ENCODE peak calls at places on chromosomes 2 and 18, in seven cellular contexts. One of them, this sample, is unnamed.

GRCh38 chr2:49857371-49858112 is 703.2 kb upstream of the FSHR start:
- DNase-seq in ovary: no peak
- DNase-seq in neuronal stem cell: no peak
- DNase-seq in uterus: no peak
- DNase-seq in left ventricle myocardium inferior: no peak
- DNase-seq in aorta: no peak
- DNase-seq in tibial nerve: no peak
- DNase-seq in this sample: no peak

GRCh38 chr18:60846396-60846795 is 473.8 kb upstream of the MC4R start:
- DNase-seq in uterus: no peak
- DNase-seq in tibial nerve: no peak
- DNase-seq in ovary: no peak
- DNase-seq in neuronal stem cell: no peak
- DNase-seq in aorta: no peak
- DNase-seq in left ventricle myocardium inferior: no peak
- DNase-seq in this sample: no peak

GRCh38 chr2:153819501-153819900 is 52.2 kb upstream of the GALNT13 start:
- DNase-seq in neuronal stem cell: no peak
- DNase-seq in uterus: no peak
- DNase-seq in aorta: no peak
- DNase-seq in left ventricle myocardium inferior: no peak
- DNase-seq in tibial nerve: no peak
- DNase-seq in ovary: no peak
- DNase-seq in this sample: no peak

GRCh38 chr2:71863338-71863737 is 284.3 kb downstream of the CYP26B1 start:
- DNase-seq in tibial nerve: no peak
- DNase-seq in left ventricle myocardium inferior: no peak
- DNase-seq in ovary: no peak
- DNase-seq in aorta: no peak
- DNase-seq in neuronal stem cell: no peak
- DNase-seq in uterus: no peak
- DNase-seq in this sample: no peak

GRCh38 chr2:192197387-192197786 is 2.7 kb upstream of the TMEFF2 start:
- DNase-seq in aorta: no peak
- DNase-seq in left ventricle myocardium inferior: no peak
- DNase-seq in ovary: no peak
- DNase-seq in uterus: no peak
- DNase-seq in tibial nerve: no peak
- DNase-seq in neuronal stem cell: no peak
- DNase-seq in this sample: no peak

GRCh38 chr18:58140366-58141325 is 96.6 kb downstream of the NEDD4L start:
- DNase-seq in tibial nerve: no peak
- DNase-seq in ovary: no peak
- DNase-seq in uterus: no peak
- DNase-seq in aorta: no peak
- DNase-seq in neuronal stem cell: no peak
- DNase-seq in left ventricle myocardium inferior: no peak
- DNase-seq in this sample: no peak

GRCh38 chr2:64412671-64413070 is 41.3 kb upstream of the LGALSL start:
- DNase-seq in tibial nerve: no peak
- DNase-seq in neuronal stem cell: no peak
- DNase-seq in ovary: no peak
- DNase-seq in left ventricle myocardium inferior: no peak
- DNase-seq in uterus: no peak
- DNase-seq in aorta: no peak
- DNase-seq in this sample: no peak

GRCh38 chr2:199144546-199144945 is 313.2 kb downstream of the SATB2 start:
- DNase-seq in tibial nerve: no peak
- DNase-seq in ovary: no peak
- DNase-seq in aorta: no peak
- DNase-seq in left ventricle myocardium inferior: no peak
- DNase-seq in uterus: no peak
- DNase-seq in neuronal stem cell: no peak
- DNase-seq in this sample: no peak

GRCh38 chr2:70243804-70244584 is 4.4 kb downstream of the TIA1 start:
- DNase-seq in left ventricle myocardium inferior: no peak
- DNase-seq in neuronal stem cell: no peak
- DNase-seq in uterus: no peak
- DNase-seq in aorta: no peak
- DNase-seq in ovary: no peak
- DNase-seq in tibial nerve: no peak
- DNase-seq in this sample: no peak

DNA sequence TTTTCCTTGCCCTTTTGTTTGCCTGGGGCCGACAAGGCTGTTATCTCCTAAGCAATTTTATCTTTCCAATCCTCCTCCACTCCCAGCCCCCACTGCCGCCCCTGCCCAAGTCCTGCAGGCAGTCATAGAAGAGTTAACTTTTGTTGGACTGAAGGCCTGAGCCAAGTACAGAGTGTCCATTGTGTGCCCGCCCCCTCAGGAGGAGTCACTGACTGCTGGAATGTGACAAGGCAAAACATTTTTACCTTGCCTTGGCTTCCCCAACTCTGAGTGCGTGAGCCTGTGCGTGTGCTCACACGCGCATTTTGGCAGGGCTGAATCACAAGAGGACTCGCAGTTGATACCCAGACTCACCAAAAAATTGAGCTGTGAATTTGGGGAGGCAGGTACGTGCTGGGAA is 16.2 kb downstream of the SETBP1 start:
- DNase-seq in neuronal stem cell: no peak
- DNase-seq in uterus: no peak
- DNase-seq in aorta: no peak
- DNase-seq in left ventricle myocardium inferior: no peak
- DNase-seq in tibial nerve: no peak
- DNase-seq in ovary: peak; percentile 61
- DNase-seq in this sample: no peak
- H3K4me3 ChIP-seq in neuronal stem cell: no peak overlapping the region
- H3K4me3 ChIP-seq in uterus: no peak overlapping the region
- H3K4me3 ChIP-seq in aorta: no peak overlapping the region
- H3K4me3 ChIP-seq in left ventricle myocardium inferior: peak overlapping the region; percentile 27
- H3K4me3 ChIP-seq in tibial nerve: no peak overlapping the region
- H3K4me3 ChIP-seq in ovary: no peak overlapping the region
- H3K4me3 ChIP-seq in this sample: no peak overlapping the region

DNA sequence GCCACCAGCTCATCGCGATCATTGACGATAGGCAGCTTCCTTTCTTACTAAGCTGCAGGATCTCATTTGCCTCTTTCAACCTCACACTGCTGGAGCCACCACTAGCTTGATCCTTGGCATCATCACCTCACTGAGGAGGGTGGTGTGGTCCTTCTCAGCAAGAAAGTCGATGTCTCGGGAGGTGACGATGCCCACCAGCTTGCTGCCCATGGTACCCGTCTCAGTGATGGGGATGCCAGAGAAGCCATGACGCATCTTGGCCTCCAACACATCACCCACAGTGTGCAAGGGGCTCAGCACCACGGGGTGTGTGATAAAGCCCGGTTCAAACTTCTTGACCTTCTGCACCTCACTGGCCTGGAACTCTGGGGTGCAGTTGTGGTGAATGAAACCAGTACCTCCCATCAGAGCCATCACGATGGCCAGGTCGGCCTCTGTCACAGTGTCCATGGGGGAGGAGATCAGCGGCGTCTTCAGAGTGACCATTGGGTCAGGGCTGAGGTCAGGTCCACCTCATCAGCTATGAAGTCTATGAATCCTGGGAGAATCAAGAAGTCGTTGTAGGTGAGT is 22.5 kb downstream of the CFLAR start:
- DNase-seq in uterus: no peak
- DNase-seq in aorta: no peak
- DNase-seq in ovary: no peak
- DNase-seq in left ventricle myocardium inferior: no peak
- DNase-seq in neuronal stem cell: no peak
- DNase-seq in tibial nerve: no peak
- DNase-seq in this sample: no peak
- H3K4me1 ChIP-seq in uterus: no peaks in the 10 kb centered on the region
- H3K4me1 ChIP-seq in aorta: no peaks in the 10 kb centered on the region
- H3K4me1 ChIP-seq in ovary: no peaks in the 10 kb centered on the region
- H3K4me1 ChIP-seq in left ventricle myocardium inferior: peaks cover 87% of the 10 kb centered on the region
- H3K4me1 ChIP-seq in neuronal stem cell: no peaks in the 10 kb centered on the region
- H3K4me1 ChIP-seq in tibial nerve: peaks cover 25% of the 10 kb centered on the region
- H3K4me1 ChIP-seq in this sample: peaks cover 11% of the 10 kb centered on the region

DNA sequence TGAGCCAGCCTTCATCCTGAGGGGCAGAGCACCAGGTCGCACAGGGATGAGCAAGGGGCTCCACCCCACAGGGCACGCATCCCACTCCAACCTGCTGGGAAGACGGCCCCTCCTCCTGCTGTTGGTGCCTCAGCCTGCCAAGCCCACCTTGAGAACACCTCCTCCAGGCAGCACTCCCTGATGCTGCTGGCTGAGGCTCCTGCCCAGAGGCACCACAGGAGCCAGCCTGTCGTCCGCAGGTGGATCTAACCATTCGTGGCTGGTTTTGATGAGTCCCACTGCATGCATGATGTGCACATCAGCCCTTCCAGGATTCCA is 58.4 kb downstream of the BIN1 start:
- DNase-seq in uterus: no peak
- DNase-seq in aorta: no peak
- DNase-seq in left ventricle myocardium inferior: no peak
- DNase-seq in tibial nerve: no peak
- DNase-seq in neuronal stem cell: no peak
- DNase-seq in ovary: peak; percentile 7
- DNase-seq in this sample: no peak
- H3K4me3 ChIP-seq in uterus: no peak overlapping the region
- H3K4me3 ChIP-seq in aorta: no peak overlapping the region
- H3K4me3 ChIP-seq in left ventricle myocardium inferior: no peak overlapping the region
- H3K4me3 ChIP-seq in tibial nerve: no peak overlapping the region
- H3K4me3 ChIP-seq in neuronal stem cell: no peak overlapping the region
- H3K4me3 ChIP-seq in ovary: no peak overlapping the region
- H3K4me3 ChIP-seq in this sample: no peak overlapping the region

GRCh38 chr2:6810961-6811360 is 54.7 kb downstream of the CMPK2 start:
- DNase-seq in uterus: no peak
- DNase-seq in aorta: no peak
- DNase-seq in left ventricle myocardium inferior: no peak
- DNase-seq in ovary: no peak
- DNase-seq in tibial nerve: no peak
- DNase-seq in neuronal stem cell: no peak
- DNase-seq in this sample: no peak
- H3K4me1 ChIP-seq in uterus: no peaks in the 10 kb centered on the region
- H3K4me1 ChIP-seq in aorta: no peaks in the 10 kb centered on the region
- H3K4me1 ChIP-seq in left ventricle myocardium inferior: no peaks in the 10 kb centered on the region
- H3K4me1 ChIP-seq in ovary: no peaks in the 10 kb centered on the region
- H3K4me1 ChIP-seq in tibial nerve: no peaks in the 10 kb centered on the region
- H3K4me1 ChIP-seq in neuronal stem cell: peaks cover 13% of the 10 kb centered on the region
- H3K4me1 ChIP-seq in this sample: no peaks in the 10 kb centered on the region

GRCh38 chr2:144325086-144325485 is 194.8 kb downstream of the ZEB2 start:
- DNase-seq in left ventricle myocardium inferior: no peak
- DNase-seq in tibial nerve: no peak
- DNase-seq in neuronal stem cell: no peak
- DNase-seq in ovary: no peak
- DNase-seq in uterus: no peak
- DNase-seq in aorta: no peak
- DNase-seq in this sample: no peak
- H3K4me3 ChIP-seq in left ventricle myocardium inferior: no peak overlapping the region
- H3K4me3 ChIP-seq in tibial nerve: no peak overlapping the region
- H3K4me3 ChIP-seq in neuronal stem cell: no peak overlapping the region
- H3K4me3 ChIP-seq in ovary: no peak overlapping the region
- H3K4me3 ChIP-seq in uterus: no peak overlapping the region
- H3K4me3 ChIP-seq in aorta: no peak overlapping the region
- H3K4me3 ChIP-seq in this sample: no peak overlapping the region